ENCODE peak calls at places on chromosomes 13 and 19, in seven cellular contexts. L is ovary, S is AG04450, C is suprapubic skin, V is GM23338, U is K562, E is IMR-90. H is an unnamed sample.

GRCh38 chr19:49064768-49065611 is at the start of gene NTF4:
- DNase-seq in L (peak), V (peak), C (no peak), E (no peak), S (no peak), U (peak), H (no peak)

GRCh38 chr13:99542788-99543406 is 41.6 kb downstream of the TM9SF2 start:
- DNase-seq in E (no peak), L (no peak), S (no peak), C (no peak), U (no peak), V (no peak), H (no peak)

GRCh38 chr13:89955773-89956172 is 1391.7 kb upstream of the MIR17HG start:
- DNase-seq in E (no peak), L (no peak), V (no peak), U (no peak), S (no peak), C (no peak), H (no peak)

GRCh38 chr13:29713841-29714240 is 118.4 kb upstream of the SLC7A1 start:
- DNase-seq in E (peak), V (peak), U (peak), C (no peak), S (no peak), L (no peak), H (no peak)

GRCh38 chr13:80550856-80551532 is 210.1 kb upstream of the SPRY2 start:
- DNase-seq in E (no peak), V (no peak), S (no peak), L (no peak), C (no peak), U (peak), H (no peak)

GRCh38 chr19:46481947-46482346 is 10.6 kb upstream of the PNMA8A start:
- DNase-seq in C (no peak), V (no peak), E (peak), S (no peak), U (no peak), L (no peak), H (no peak)

GRCh38 chr19:36488118-36488815 is 1.1 kb downstream of the ZNF566 start:
- DNase-seq in C (no peak), V (no peak), E (peak), L (no peak), U (no peak), S (no peak), H (no peak)

GRCh38 chr19:17419154-17419490 is 725 bp upstream of the MVB12A start:
- DNase-seq in V (no peak), E (no peak), L (no peak), U (no peak), S (no peak), C (no peak), H (no peak)

GRCh38 chr19:32372726-32373613 is 27.6 kb downstream of the ZNF507 start:
- DNase-seq in C (no peak), E (no peak), S (no peak), L (no peak), V (peak), U (no peak), H (peak)

GRCh38 chr13:108342369-108343289 is 73.1 kb downstream of the TNFSF13B start:
- DNase-seq in S (peak), C (no peak), L (no peak), U (peak), E (peak), V (peak), H (no peak)

DNA sequence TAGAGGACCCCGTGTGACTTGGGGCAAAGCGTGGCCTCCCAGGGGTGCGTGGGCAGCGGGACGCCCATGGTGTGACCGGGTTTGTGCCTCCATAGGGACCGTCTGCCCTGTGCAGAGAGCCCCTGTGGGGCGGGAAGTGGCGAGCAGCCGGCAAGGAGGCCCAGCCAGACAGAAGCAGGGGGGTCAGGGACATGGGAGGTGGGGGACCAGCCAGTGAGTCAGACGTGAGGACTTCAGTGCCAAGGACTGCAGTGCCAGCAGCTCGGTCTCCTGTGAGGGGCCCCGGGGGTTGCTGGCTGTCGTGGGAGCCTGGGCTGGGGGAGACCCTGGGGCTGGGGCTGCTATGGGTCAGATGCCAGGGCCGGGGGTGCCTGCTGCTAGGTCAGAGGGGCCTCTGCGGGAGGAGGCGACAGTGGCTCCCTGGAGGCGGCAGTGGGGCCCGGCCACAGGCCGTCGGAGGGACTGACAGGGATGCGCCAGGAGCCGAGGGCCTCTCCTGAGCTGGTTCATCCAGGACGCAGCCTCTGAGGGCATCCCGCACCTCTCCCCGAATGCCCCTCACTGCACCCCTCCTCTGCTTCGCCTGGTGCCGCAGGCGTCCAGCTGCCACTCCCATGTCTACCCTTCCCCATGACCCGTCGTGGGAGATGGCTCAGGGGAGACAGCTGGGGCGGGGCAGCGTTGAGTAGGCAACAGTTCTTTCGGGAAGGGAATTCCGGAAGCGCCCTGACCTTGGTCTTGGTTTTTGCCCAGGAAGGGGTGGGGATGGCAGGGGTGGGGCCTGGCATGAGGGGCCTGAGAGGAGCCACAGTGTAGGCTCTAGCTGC is 80.0 kb downstream of the KDM4B start:
- DNase-seq in S (no peak), C (no peak), V (no peak), L (peak), U (no peak), E (peak), H (peak)
- H3K4me3 ChIP-seq in S (no peak), C (peak), V (no peak), L (peak), U (no peak), E (no peak), H (no peak)

DNA sequence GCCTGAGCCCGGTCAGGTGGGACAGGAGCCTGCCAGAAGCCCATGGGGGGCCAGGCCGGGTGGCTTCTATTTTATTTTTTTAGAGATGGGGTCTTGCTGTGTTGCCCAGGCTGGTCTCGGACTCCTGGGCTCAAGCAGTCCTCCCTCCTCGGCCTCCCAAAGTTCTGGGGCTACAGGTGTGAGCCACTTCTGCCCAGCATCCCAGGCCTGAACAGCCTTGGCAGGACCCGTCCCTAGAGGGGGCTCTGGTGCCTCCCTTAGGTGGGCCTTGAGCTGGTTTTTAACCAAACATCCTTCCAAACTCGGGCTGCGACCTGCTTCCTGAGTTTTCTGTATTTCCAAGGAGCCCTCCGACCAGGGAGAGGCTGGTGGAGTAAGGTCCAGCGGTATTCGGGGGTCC is 10.5 kb downstream of the COMP start:
- DNase-seq in L (no peak), E (no peak), U (no peak), C (no peak), S (no peak), V (peak), H (no peak)
- TF ChIP-seq CTCF in L (no peak), E (no peak), U (no peak), C (no peak), S (no peak), V (peak), H (peak)

GRCh38 chr19:45091031-45091918 is 1.7 kb upstream of the PPP1R37 start:
- DNase-seq in V (peak), U (peak), L (peak), S (peak), C (peak), E (peak), H (peak)

GRCh38 chr19:45092747-45093678 is at the start of gene PPP1R37:
- DNase-seq in V (peak), S (peak), U (peak), C (peak), L (peak), E (peak), H (peak)

GRCh38 chr19:45087531-45087930 is 5.4 kb upstream of the PPP1R37 start:
- DNase-seq in L (no peak), S (no peak), V (no peak), C (no peak), U (no peak), E (no peak), H (no peak)

GRCh38 chr19:45090034-45090433 is 2.9 kb upstream of the PPP1R37 start:
- DNase-seq in L (no peak), E (no peak), U (no peak), C (no peak), S (no peak), V (peak), H (no peak)

GRCh38 chr19:45090598-45090997 is 2.4 kb upstream of the PPP1R37 start:
- DNase-seq in C (no peak), U (no peak), V (no peak), S (no peak), E (no peak), L (no peak), H (no peak)
- H3K4me3 ChIP-seq in C (no peak), U (no peak), V (peak), S (peak), E (no peak), L (peak), H (peak)

DNA sequence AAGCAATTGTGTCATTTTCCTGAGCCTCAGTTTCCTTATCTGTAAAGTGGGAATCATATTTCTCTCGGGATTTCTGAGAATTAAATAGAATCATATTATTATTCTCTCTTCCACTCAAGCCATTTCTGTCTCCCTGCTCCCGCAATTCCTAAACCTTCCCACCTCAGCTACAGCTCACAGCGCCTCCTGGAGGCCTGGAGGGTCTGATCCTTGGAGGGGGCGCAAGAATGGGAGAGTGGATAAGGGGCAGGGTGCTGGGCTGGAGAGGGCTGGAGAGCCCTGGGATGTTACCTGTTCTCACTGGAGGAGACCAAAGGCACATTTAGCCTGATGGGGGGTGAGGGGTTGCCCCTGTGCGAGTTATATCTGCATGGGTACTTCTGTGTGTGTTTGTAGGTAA is 31.1 kb upstream of the CYP2S1 start:
- DNase-seq in V (peak), S (no peak), C (no peak), L (no peak), U (no peak), E (no peak), H (no peak)
- TF ChIP-seq CTCF in V (peak), S (no peak), C (no peak), L (no peak), U (peak), E (no peak), H (peak)

GRCh38 chr19:31352296-31352781 is 3.1 kb upstream of the TSHZ3 start:
- DNase-seq in C (no peak), S (no peak), V (peak), L (no peak), U (no peak), E (no peak), H (no peak)
- H3K4me3 ChIP-seq in C (no peak), S (peak), V (peak), L (peak), U (no peak), E (peak), H (no peak)

GRCh38 chr13:109655611-109656010 is 130.8 kb downstream of the IRS2 start:
- DNase-seq in C (no peak), E (no peak), L (no peak), S (no peak), V (no peak), U (no peak), H (no peak)
- TF ChIP-seq CTCF in C (no peak), E (no peak), L (no peak), S (no peak), V (no peak), U (no peak), H (no peak)

DNA sequence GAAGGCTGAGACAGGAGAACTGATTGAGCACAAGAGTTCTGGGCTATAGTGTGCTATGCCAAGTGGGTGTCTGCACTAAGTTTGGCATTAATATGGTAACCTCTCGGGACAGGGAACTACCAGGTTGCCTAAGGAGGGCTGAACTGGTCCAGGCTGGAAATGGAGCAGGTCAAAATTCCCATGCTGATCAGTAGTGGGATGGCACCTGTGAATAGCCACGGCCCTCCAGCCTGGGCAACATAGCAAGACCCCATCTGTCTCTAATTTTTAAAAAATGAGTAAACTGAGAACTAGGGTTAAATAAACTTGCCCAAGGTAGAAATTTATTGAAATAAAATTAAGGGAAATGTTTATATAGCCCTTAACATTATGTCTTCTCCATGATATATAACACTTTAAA is 17.0 kb upstream of the INTS6 start:
- DNase-seq in S (no peak), E (no peak), U (no peak), L (no peak), C (no peak), V (no peak), H (no peak)
- H3K4me3 ChIP-seq in S (no peak), E (no peak), U (no peak), L (no peak), C (no peak), V (no peak), H (no peak)

GRCh38 chr19:55353803-55354697 is 469 bp downstream of the COX6B2 start:
- DNase-seq in C (peak), V (peak), S (no peak), U (peak), L (peak), E (peak), H (no peak)
- TF ChIP-seq CTCF in C (no peak), V (no peak), S (no peak), U (no peak), L (no peak), E (no peak), H (no peak)

DNA sequence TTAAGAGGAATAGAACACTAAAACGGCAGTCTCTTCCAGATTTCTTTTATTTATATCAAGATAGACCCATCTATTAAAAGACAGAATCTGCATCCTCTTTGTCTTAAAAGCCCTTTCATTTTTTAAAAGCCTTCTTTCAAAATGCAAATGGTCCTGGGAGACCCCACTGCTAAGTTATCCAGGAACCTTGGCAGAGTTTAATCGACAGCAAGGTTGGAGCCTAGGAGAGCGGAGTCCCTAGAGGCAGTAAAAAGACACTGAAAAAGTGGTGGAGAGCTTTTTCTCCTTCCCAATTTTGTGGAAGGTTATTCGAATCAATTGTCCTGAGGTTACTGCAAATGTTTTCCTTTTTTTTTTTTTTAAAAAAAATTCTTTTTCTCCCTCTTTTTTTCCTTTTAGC is 294.7 kb downstream of the NALCN start:
- DNase-seq in C (no peak), S (no peak), L (no peak), V (peak), E (no peak), U (no peak), H (no peak)
- H3K4me3 ChIP-seq in C (no peak), S (no peak), L (no peak), V (no peak), E (no peak), U (no peak), H (no peak)

H was measured in retinal pigment epithelial cell.